ENCODE peak calls at places on chromosome 10, in seven cellular contexts. Y, Z, K, U, G, V and O are unnamed samples.

GRCh38 chr10:93352638-93353383 is 129.3 kb downstream of the MYOF start:
- DNase-seq in K (peak; percentile 33), Y (no peak), V (peak; percentile 67), U (no peak), G (peak; percentile 72), Z (no peak), O (no peak)

GRCh38 chr10:16787361-16787791 is 29.8 kb downstream of the RSU1 start:
- DNase-seq in K (no peak), V (no peak), Y (peak; percentile 42), G (no peak), U (no peak), Z (no peak), O (no peak)

GRCh38 chr10:86785021-86785420 is 28.6 kb downstream of the BMPR1A start:
- DNase-seq in U (no peak), K (no peak), V (no peak), Z (no peak), G (peak; percentile 10), Y (no peak), O (no peak)

GRCh38 chr10:101032637-101033201 is 1.7 kb downstream of the SFXN3 start:
- DNase-seq in Y (no peak), K (no peak), Z (no peak), G (peak; percentile 94), V (no peak), U (peak; percentile 88), O (no peak)

GRCh38 chr10:21134645-21135395 is 237.7 kb upstream of the NEBL start:
- DNase-seq in Z (no peak), Y (no peak), G (no peak), U (no peak), K (no peak), V (no peak), O (no peak)

GRCh38 chr10:69629897-69630650 is at the start of gene FAM241B:
- DNase-seq in V (peak; percentile 84), G (peak; percentile 49), U (peak; percentile 89), Z (no peak), Y (peak; percentile 54), K (peak; percentile 15), O (peak; percentile 33)

GRCh38 chr10:131778385-131778784 is 122.4 kb upstream of the PPP2R2D start:
- DNase-seq in U (no peak), Z (no peak), Y (no peak), V (no peak), G (no peak), K (no peak), O (no peak)

GRCh38 chr10:85643839-85644525 is 722.6 kb downstream of the GRID1 start:
- DNase-seq in K (no peak), G (no peak), V (no peak), Z (no peak), U (no peak), Y (no peak), O (no peak)

GRCh38 chr10:93357680-93358079 is 124.5 kb downstream of the MYOF start:
- DNase-seq in G (peak; percentile 57), Z (peak; percentile 4), Y (no peak), V (peak; percentile 57), U (no peak), K (no peak), O (no peak)

GRCh38 chr10:92239600-92240288 is 51.1 kb downstream of the CPEB3 start:
- DNase-seq in G (peak; percentile 56), U (peak; percentile 84), Z (no peak), K (peak; percentile 40), V (peak; percentile 61), Y (no peak), O (no peak)

GRCh38 chr10:48541144-48541795 is 63.6 kb downstream of the ARHGAP22 start:
- DNase-seq in Y (no peak), Z (no peak), K (no peak), U (no peak), V (no peak), G (peak; percentile 66), O (no peak)

GRCh38 chr10:124134251-124134650 is 40.9 kb upstream of the CHST15 start:
- DNase-seq in Z (no peak), G (no peak), U (no peak), Y (no peak), K (no peak), V (no peak), O (no peak)

GRCh38 chr10:83166344-83166743 is 973.0 kb upstream of the GHITM start:
- DNase-seq in K (no peak), G (no peak), U (no peak), V (peak; percentile 49), Y (no peak), Z (no peak), O (no peak)

GRCh38 chr10:43202224-43202656 is 64.0 kb downstream of the CSGALNACT2 start:
- DNase-seq in Z (no peak), K (peak; percentile 47), V (peak; percentile 51), G (no peak), Y (peak; percentile 32), U (peak; percentile 85), O (no peak)

GRCh38 chr10:133212853-133213494 is 17.0 kb upstream of the UTF1 start:
- DNase-seq in U (no peak), V (no peak), G (no peak), K (no peak), Y (no peak), Z (no peak), O (no peak)

GRCh38 chr10:63798599-63799498 is 277.6 kb downstream of the REEP3 start:
- DNase-seq in Z (no peak), K (no peak), Y (no peak), G (peak; percentile 96), U (peak; percentile 91), V (no peak), O (no peak)